ENCODE peak calls at places on chromosomes 1 and 21, in four cellular contexts. S, B, U and K are unnamed samples.

GRCh38 chr1:97270508-97271307 is 549.1 kb downstream of the PTBP2 start:
- DNase-seq in S (peak; percentile 79), B (no peak), U (no peak), K (no peak)

GRCh38 chr1:118300808-118301207 is 115.8 kb upstream of the SPAG17 start:
- DNase-seq in S (no peak), B (no peak), U (no peak), K (no peak)

GRCh38 chr21:46397993-46398392 is 60.7 kb upstream of the DIP2A start:
- DNase-seq in S (no peak), B (no peak), U (no peak), K (no peak)

GRCh38 chr1:160610584-160611242 is 31.4 kb upstream of the CD84 start:
- DNase-seq in S (no peak), B (no peak), U (no peak), K (no peak)

GRCh38 chr1:110134050-110134595 is 16.2 kb upstream of the SLC6A17 start:
- DNase-seq in S (no peak), B (no peak), U (no peak), K (no peak)

GRCh38 chr1:56831874-56832693 is 12.9 kb upstream of the FYB2 start:
- DNase-seq in S (peak; percentile 98), B (peak; percentile 35), U (peak; percentile 61), K (peak; percentile 62)

GRCh38 chr1:228095938-228096337 is 7.2 kb downstream of the C1orf35 start:
- DNase-seq in S (no peak), B (no peak), U (no peak), K (no peak)

GRCh38 chr1:118101445-118101844 is 83.6 kb downstream of the SPAG17 start:
- DNase-seq in S (peak; percentile 67), B (no peak), U (no peak), K (no peak)

GRCh38 chr1:208179303-208179702 is 64.9 kb downstream of the PLXNA2 start:
- DNase-seq in S (no peak), B (no peak), U (peak; percentile 55), K (no peak)

GRCh38 chr1:232570007-232570406 is 59.9 kb downstream of the SIPA1L2 start:
- DNase-seq in S (peak; percentile 64), B (no peak), U (no peak), K (no peak)

GRCh38 chr1:29195875-29196274 is 14.2 kb upstream of the SRSF4 start:
- DNase-seq in S (no peak), B (no peak), U (no peak), K (no peak)

GRCh38 chr21:42892931-42893660 is at the start of gene NDUFV3:
- DNase-seq in S (peak; percentile 88), B (peak; percentile 77), U (peak; percentile 100), K (peak; percentile 97)

GRCh38 chr1:231724876-231725647 is 98.5 kb downstream of the DISC1 start:
- DNase-seq in S (peak; percentile 27), B (peak; percentile 40), U (peak; percentile 28), K (no peak)

GRCh38 chr1:44941424-44942324 is 44.7 kb downstream of the EIF2B3 start:
- DNase-seq in S (no peak), B (no peak), U (no peak), K (no peak)

GRCh38 chr1:248818505-248819374 is 7.0 kb downstream of the SH3BP5L start:
- DNase-seq in S (no peak), B (no peak), U (peak; percentile 15), K (no peak)

GRCh38 chr1:156490401-156491032 is 10.1 kb downstream of the MEF2D start:
- DNase-seq in S (no peak), B (peak; percentile 44), U (no peak), K (no peak)
- H3K4me3 ChIP-seq in S (peak overlapping the region; percentile 29), B (no peak overlapping the region), U (no peak overlapping the region), K (no peak overlapping the region)

GRCh38 chr1:33494929-33495328 is 22.5 kb downstream of the ZSCAN20 start:
- DNase-seq in S (no peak), B (no peak), U (no peak), K (no peak)
- H3K9me3 ChIP-seq in S (peaks cover 54% of the 10 kb centered on the region), B (peaks cover 66% of the 10 kb centered on the region), U (peaks cover 4% of the 10 kb centered on the region), K (no peaks in the 10 kb centered on the region)

GRCh38 chr1:245225267-245225666 is 70.5 kb downstream of the KIF26B start:
- DNase-seq in S (peak; percentile 9), B (no peak), U (no peak), K (no peak)
- H3K4me3 ChIP-seq in S (no peak overlapping the region), B (no peak overlapping the region), U (no peak overlapping the region), K (no peak overlapping the region)

GRCh38 chr1:82921759-82922158 is 1077.2 kb downstream of the TTLL7 start:
- DNase-seq in S (no peak), B (no peak), U (no peak), K (no peak)
- H3K9me3 ChIP-seq in S (no peaks in the 10 kb centered on the region), B (no peaks in the 10 kb centered on the region), U (no peaks in the 10 kb centered on the region), K (no peaks in the 10 kb centered on the region)

GRCh38 chr1:46801323-46802055 is 2.6 kb downstream of the CYP4B1 start:
- DNase-seq in S (no peak), B (no peak), U (no peak), K (no peak)

GRCh38 chr1:46797696-46798470 is 963 bp upstream of the CYP4B1 start:
- DNase-seq in S (no peak), B (no peak), U (no peak), K (no peak)

GRCh38 chr1:46802081-46802480 is 3.2 kb downstream of the CYP4B1 start:
- DNase-seq in S (no peak), B (no peak), U (no peak), K (no peak)

GRCh38 chr1:46800742-46801141 is 1.9 kb downstream of the CYP4B1 start:
- DNase-seq in S (no peak), B (no peak), U (no peak), K (no peak)

GRCh38 chr1:46798820-46799219 is at the start of gene CYP4B1:
- DNase-seq in S (no peak), B (no peak), U (peak; percentile 56), K (no peak)
- H3K4me3 ChIP-seq in S (no peak within 1 kb of the TSS), B (no peak within 1 kb of the TSS), U (no peak within 1 kb of the TSS), K (no peak within 1 kb of the TSS)

GRCh38 chr1:159561513-159561912 is 25.7 kb upstream of the OR10J5 start:
- DNase-seq in S (no peak), B (no peak), U (no peak), K (no peak)
- H3K9me3 ChIP-seq in S (no peaks in the 10 kb centered on the region), B (peaks cover 5% of the 10 kb centered on the region), U (no peaks in the 10 kb centered on the region), K (no peaks in the 10 kb centered on the region)